ENCODE peak calls at places on chromosomes 3 and 15, in five cellular contexts. One of them, this sample, is unnamed.

GRCh38 chr3:156311431-156311830 is 191.1 kb downstream of the KCNAB1 start:
- DNase-seq in stimulated activated CD8-positive, alpha-beta memory T cell treated with anti-CD3 and anti-CD28 coated beads, Interleukin-4, amount 100 ng/mL, for 24 hours: no peak
- DNase-seq in fibroblast of the aortic adventitia: no peak
- DNase-seq in endothelial cell: no peak
- DNase-seq in CD4-positive, alpha-beta memory T cell: no peak
- DNase-seq in this sample: no peak

GRCh38 chr15:26744894-26745293 is 28.0 kb downstream of the GABRB3 start:
- DNase-seq in stimulated activated CD8-positive, alpha-beta memory T cell treated with anti-CD3 and anti-CD28 coated beads, Interleukin-4, amount 100 ng/mL, for 24 hours: no peak
- DNase-seq in fibroblast of the aortic adventitia: no peak
- DNase-seq in endothelial cell: no peak
- DNase-seq in CD4-positive, alpha-beta memory T cell: no peak
- DNase-seq in this sample: no peak

GRCh38 chr3:185688808-185689207 is 102.7 kb downstream of the SENP2 start:
- DNase-seq in stimulated activated CD8-positive, alpha-beta memory T cell treated with anti-CD3 and anti-CD28 coated beads, Interleukin-4, amount 100 ng/mL, for 24 hours: no peak
- DNase-seq in fibroblast of the aortic adventitia: peak; percentile 94
- DNase-seq in endothelial cell: no peak
- DNase-seq in CD4-positive, alpha-beta memory T cell: no peak
- DNase-seq in this sample: no peak

GRCh38 chr3:159872374-159873109 is 116.1 kb upstream of the IL12A start:
- DNase-seq in stimulated activated CD8-positive, alpha-beta memory T cell treated with anti-CD3 and anti-CD28 coated beads, Interleukin-4, amount 100 ng/mL, for 24 hours: no peak
- DNase-seq in fibroblast of the aortic adventitia: peak; percentile 68
- DNase-seq in endothelial cell: no peak
- DNase-seq in CD4-positive, alpha-beta memory T cell: no peak
- DNase-seq in this sample: no peak

GRCh38 chr3:40765884-40766283 is 241.1 kb downstream of the ZNF621 start:
- DNase-seq in stimulated activated CD8-positive, alpha-beta memory T cell treated with anti-CD3 and anti-CD28 coated beads, Interleukin-4, amount 100 ng/mL, for 24 hours: no peak
- DNase-seq in fibroblast of the aortic adventitia: peak; percentile 69
- DNase-seq in endothelial cell: no peak
- DNase-seq in CD4-positive, alpha-beta memory T cell: no peak
- DNase-seq in this sample: no peak

GRCh38 chr15:75107905-75108838 is 84.8 kb downstream of the PPCDC start:
- DNase-seq in stimulated activated CD8-positive, alpha-beta memory T cell treated with anti-CD3 and anti-CD28 coated beads, Interleukin-4, amount 100 ng/mL, for 24 hours: peak; percentile 69
- DNase-seq in fibroblast of the aortic adventitia: peak; percentile 96
- DNase-seq in endothelial cell: no peak
- DNase-seq in CD4-positive, alpha-beta memory T cell: peak; percentile 41
- DNase-seq in this sample: no peak

GRCh38 chr3:126852536-126852935 is 130.4 kb upstream of the PLXNA1 start:
- DNase-seq in stimulated activated CD8-positive, alpha-beta memory T cell treated with anti-CD3 and anti-CD28 coated beads, Interleukin-4, amount 100 ng/mL, for 24 hours: no peak
- DNase-seq in fibroblast of the aortic adventitia: no peak
- DNase-seq in endothelial cell: no peak
- DNase-seq in CD4-positive, alpha-beta memory T cell: no peak
- DNase-seq in this sample: no peak

GRCh38 chr3:52481819-52482521 is 13.2 kb upstream of the STAB1 start:
- DNase-seq in stimulated activated CD8-positive, alpha-beta memory T cell treated with anti-CD3 and anti-CD28 coated beads, Interleukin-4, amount 100 ng/mL, for 24 hours: no peak
- DNase-seq in fibroblast of the aortic adventitia: no peak
- DNase-seq in endothelial cell: peak; percentile 80
- DNase-seq in CD4-positive, alpha-beta memory T cell: no peak
- DNase-seq in this sample: no peak

GRCh38 chr3:177358085-177358967 is 161.0 kb upstream of the TBL1XR1 start:
- DNase-seq in stimulated activated CD8-positive, alpha-beta memory T cell treated with anti-CD3 and anti-CD28 coated beads, Interleukin-4, amount 100 ng/mL, for 24 hours: peak; percentile 59
- DNase-seq in fibroblast of the aortic adventitia: peak; percentile 92
- DNase-seq in endothelial cell: peak; percentile 53
- DNase-seq in CD4-positive, alpha-beta memory T cell: peak; percentile 61
- DNase-seq in this sample: no peak

GRCh38 chr3:128319107-128319506 is 147.6 kb downstream of the DNAJB8 start:
- DNase-seq in stimulated activated CD8-positive, alpha-beta memory T cell treated with anti-CD3 and anti-CD28 coated beads, Interleukin-4, amount 100 ng/mL, for 24 hours: no peak
- DNase-seq in fibroblast of the aortic adventitia: no peak
- DNase-seq in endothelial cell: no peak
- DNase-seq in CD4-positive, alpha-beta memory T cell: no peak
- DNase-seq in this sample: no peak

GRCh38 chr3:150454085-150454484 is 46.0 kb downstream of the TSC22D2 start:
- DNase-seq in stimulated activated CD8-positive, alpha-beta memory T cell treated with anti-CD3 and anti-CD28 coated beads, Interleukin-4, amount 100 ng/mL, for 24 hours: no peak
- DNase-seq in fibroblast of the aortic adventitia: no peak
- DNase-seq in endothelial cell: no peak
- DNase-seq in CD4-positive, alpha-beta memory T cell: no peak
- DNase-seq in this sample: no peak

GRCh38 chr15:43517354-43518072 is at the start of gene MAP1A:
- DNase-seq in stimulated activated CD8-positive, alpha-beta memory T cell treated with anti-CD3 and anti-CD28 coated beads, Interleukin-4, amount 100 ng/mL, for 24 hours: no peak
- DNase-seq in fibroblast of the aortic adventitia: peak; percentile 70
- DNase-seq in endothelial cell: peak; percentile 33
- DNase-seq in CD4-positive, alpha-beta memory T cell: no peak
- DNase-seq in this sample: peak; percentile 86

GRCh38 chr3:55645406-55645805 is 158.3 kb upstream of the WNT5A start:
- DNase-seq in stimulated activated CD8-positive, alpha-beta memory T cell treated with anti-CD3 and anti-CD28 coated beads, Interleukin-4, amount 100 ng/mL, for 24 hours: no peak
- DNase-seq in fibroblast of the aortic adventitia: no peak
- DNase-seq in endothelial cell: no peak
- DNase-seq in CD4-positive, alpha-beta memory T cell: no peak
- DNase-seq in this sample: no peak

GRCh38 chr15:101123222-101123910 is 128.5 kb downstream of the CHSY1 start:
- DNase-seq in stimulated activated CD8-positive, alpha-beta memory T cell treated with anti-CD3 and anti-CD28 coated beads, Interleukin-4, amount 100 ng/mL, for 24 hours: no peak
- DNase-seq in fibroblast of the aortic adventitia: peak; percentile 73
- DNase-seq in endothelial cell: no peak
- DNase-seq in CD4-positive, alpha-beta memory T cell: no peak
- DNase-seq in this sample: no peak

GRCh38 chr15:43792761-43793493 is 807 bp downstream of the SERF2 start:
- DNase-seq in stimulated activated CD8-positive, alpha-beta memory T cell treated with anti-CD3 and anti-CD28 coated beads, Interleukin-4, amount 100 ng/mL, for 24 hours: no peak
- DNase-seq in fibroblast of the aortic adventitia: peak; percentile 45
- DNase-seq in endothelial cell: peak; percentile 13
- DNase-seq in CD4-positive, alpha-beta memory T cell: peak; percentile 23
- DNase-seq in this sample: no peak

GRCh38 chr15:62254137-62254934 is 89.3 kb upstream of the C2CD4B start:
- DNase-seq in stimulated activated CD8-positive, alpha-beta memory T cell treated with anti-CD3 and anti-CD28 coated beads, Interleukin-4, amount 100 ng/mL, for 24 hours: peak; percentile 41
- DNase-seq in fibroblast of the aortic adventitia: peak; percentile 64
- DNase-seq in endothelial cell: peak; percentile 90
- DNase-seq in CD4-positive, alpha-beta memory T cell: peak; percentile 57
- DNase-seq in this sample: peak; percentile 78

GRCh38 chr3:182216311-182216970 is 504.7 kb downstream of the SOX2 start:
- DNase-seq in stimulated activated CD8-positive, alpha-beta memory T cell treated with anti-CD3 and anti-CD28 coated beads, Interleukin-4, amount 100 ng/mL, for 24 hours: no peak
- DNase-seq in fibroblast of the aortic adventitia: no peak
- DNase-seq in endothelial cell: no peak
- DNase-seq in CD4-positive, alpha-beta memory T cell: no peak
- DNase-seq in this sample: no peak

GRCh38 chr3:14177580-14178246 is 688 bp downstream of the XPC start:
- DNase-seq in stimulated activated CD8-positive, alpha-beta memory T cell treated with anti-CD3 and anti-CD28 coated beads, Interleukin-4, amount 100 ng/mL, for 24 hours: no peak
- DNase-seq in fibroblast of the aortic adventitia: peak; percentile 12
- DNase-seq in endothelial cell: no peak
- DNase-seq in CD4-positive, alpha-beta memory T cell: no peak
- DNase-seq in this sample: no peak

This sample was measured in D341Med.